ENCODE peak calls at places on chromosomes 12 and 14, in nine cellular contexts. T is GDM1, V is activated gamma-delta T cell treated with Interleukin-2 at 50 U/mL for 16 hours, K is caudate nucleus, Q is ELR, U is AG08396, A is HuH-7, G is dorsolateral prefrontal cortex, E is fibroblast of lung. L is an unnamed sample.

GRCh38 chr12:105109465-105110212 is 2.1 kb downstream of the WASHC4 start:
- DNase-seq in U (no peak), V (no peak), K (no peak), E (no peak), Q (peak), T (no peak), A (no peak), G (no peak), L (no peak)

GRCh38 chr12:93453633-93454032 is 11.9 kb upstream of the UBE2N start:
- DNase-seq in G (no peak), A (no peak), Q (peak), K (no peak), U (peak), E (no peak), V (no peak), T (no peak), L (no peak)

GRCh38 chr12:71710276-71711125 is 24.6 kb downstream of the TMEM19 start:
- DNase-seq in Q (peak), A (no peak), G (no peak), V (no peak), T (no peak), E (peak), U (peak), K (no peak), L (no peak)

GRCh38 chr14:55353686-55354467 is 57.8 kb downstream of the ATG14 start:
- DNase-seq in Q (no peak), V (no peak), G (no peak), E (no peak), U (no peak), K (peak), A (no peak), T (no peak), L (no peak)

GRCh38 chr12:32252199-32253073 is 145.8 kb downstream of the BICD1 start:
- DNase-seq in K (no peak), U (no peak), A (no peak), E (no peak), T (no peak), Q (no peak), V (no peak), G (no peak), L (no peak)

GRCh38 chr12:59404109-59404650 is 191.6 kb upstream of the SLC16A7 start:
- DNase-seq in E (peak), T (no peak), Q (no peak), U (no peak), A (no peak), G (no peak), K (no peak), V (no peak), L (no peak)

GRCh38 chr12:509494-509893 is 49.8 kb downstream of the B4GALNT3 start:
- DNase-seq in T (no peak), Q (peak), V (no peak), A (no peak), E (no peak), U (no peak), G (no peak), K (no peak), L (no peak)

GRCh38 chr12:76883826-76884225 is 5.0 kb upstream of the CSRP2 start:
- DNase-seq in U (peak), T (no peak), K (no peak), E (peak), A (no peak), Q (no peak), V (no peak), G (no peak), L (no peak)

GRCh38 chr14:35532783-35533356 is 1.1 kb upstream of the INSM2 start:
- DNase-seq in A (peak), E (no peak), K (no peak), V (no peak), Q (no peak), T (peak), G (no peak), U (no peak), L (no peak)

GRCh38 chr12:3129301-3130052 is 52.3 kb downstream of the TSPAN9 start:
- DNase-seq in A (no peak), E (peak), U (no peak), V (no peak), T (peak), G (no peak), Q (peak), K (no peak), L (no peak)

GRCh38 chr12:108629824-108630476 is 3.7 kb downstream of the SELPLG start:
- DNase-seq in U (peak), A (no peak), Q (peak), K (no peak), V (peak), T (no peak), E (peak), G (no peak), L (no peak)

GRCh38 chr14:77914073-77914721 is 114.3 kb downstream of the ADCK1 start:
- DNase-seq in T (no peak), G (no peak), E (no peak), Q (no peak), U (no peak), K (no peak), V (no peak), A (no peak), L (no peak)

GRCh38 chr12:102950107-102950949 is 7.1 kb upstream of the ASCL1 start:
- DNase-seq in Q (no peak), V (no peak), A (peak), K (no peak), G (no peak), T (no peak), E (no peak), U (no peak), L (no peak)

GRCh38 chr12:77796775-77797174 is 33.9 kb upstream of the NAV3 start:
- DNase-seq in U (peak), Q (peak), V (no peak), K (no peak), G (no peak), E (peak), A (no peak), T (no peak), L (no peak)

GRCh38 chr14:71287567-71287966 is 380.3 kb downstream of the PCNX1 start:
- DNase-seq in Q (no peak), E (no peak), K (no peak), V (no peak), T (no peak), U (no peak), A (no peak), G (no peak), L (no peak)

GRCh38 chr14:91898256-91898843 is 31.0 kb upstream of the TC2N start:
- DNase-seq in A (peak), Q (no peak), G (no peak), K (no peak), V (no peak), E (peak), T (no peak), U (no peak), L (no peak)

GRCh38 chr14:78700236-78700635 is 530.1 kb downstream of the NRXN3 start:
- DNase-seq in A (no peak), T (no peak), K (no peak), U (no peak), V (no peak), Q (peak), E (no peak), G (no peak), L (no peak)

GRCh38 chr12:123062682-123063426 is 82.4 kb downstream of the ARL6IP4 start:
- DNase-seq in U (peak), K (no peak), V (no peak), E (peak), G (no peak), Q (peak), A (no peak), T (peak), L (no peak)

GRCh38 chr12:84069079-84069661 is 843.4 kb downstream of the SLC6A15 start:
- DNase-seq in V (no peak), T (no peak), Q (no peak), E (no peak), G (no peak), K (no peak), U (no peak), A (no peak), L (no peak)

GRCh38 chr12:3820122-3820521 is 53.1 kb downstream of the PARP11 start:
- DNase-seq in E (peak), Q (peak), G (no peak), U (peak), T (no peak), K (peak), A (no peak), V (no peak), L (no peak)

GRCh38 chr14:52844262-52845060 is 53.1 kb upstream of the GNPNAT1 start:
- DNase-seq in T (no peak), V (no peak), A (no peak), Q (no peak), G (no peak), U (no peak), K (no peak), E (no peak), L (no peak)

GRCh38 chr14:68279777-68280233 is 460.2 kb downstream of the RAD51B start:
- DNase-seq in G (no peak), V (no peak), T (no peak), K (no peak), U (no peak), E (no peak), A (no peak), Q (no peak), L (no peak)